ENCODE peak calls at places on chromosome 9, in nine cellular contexts. One of them, this sample, is unnamed. For H3K27me3, the result is how much of the 10 kb centered on the place peaks cover.

GRCh38 chr9:137411260-137411659 is 11.7 kb downstream of the EXD3 start:
- DNase-seq in IMR-90: no peak
- DNase-seq in right lobe of liver: no peak
- DNase-seq in PC-3: no peak
- DNase-seq in spleen: no peak
- DNase-seq in keratinocyte: no peak
- DNase-seq in lower lobe of right lung: no peak
- DNase-seq in CD4-positive, alpha-beta T cell: no peak
- DNase-seq in heart right ventricle: no peak
- DNase-seq in this sample: no peak

GRCh38 chr9:80004687-80005086 is 432.9 kb downstream of the TLE4 start:
- DNase-seq in heart right ventricle: no peak
- DNase-seq in PC-3: peak
- DNase-seq in spleen: no peak
- DNase-seq in IMR-90: no peak
- DNase-seq in lower lobe of right lung: no peak
- DNase-seq in CD4-positive, alpha-beta T cell: no peak
- DNase-seq in keratinocyte: no peak
- DNase-seq in right lobe of liver: no peak
- DNase-seq in this sample: no peak

GRCh38 chr9:95477441-95477840 is 39.3 kb downstream of the PTCH1 start:
- DNase-seq in keratinocyte: no peak
- DNase-seq in PC-3: no peak
- DNase-seq in lower lobe of right lung: no peak
- DNase-seq in spleen: no peak
- DNase-seq in heart right ventricle: no peak
- DNase-seq in right lobe of liver: no peak
- DNase-seq in IMR-90: no peak
- DNase-seq in CD4-positive, alpha-beta T cell: no peak
- DNase-seq in this sample: no peak

GRCh38 chr9:120935383-120935857 is 8.8 kb upstream of the TRAF1 start:
- DNase-seq in keratinocyte: peak
- DNase-seq in IMR-90: peak
- DNase-seq in heart right ventricle: peak
- DNase-seq in spleen: peak
- DNase-seq in right lobe of liver: peak
- DNase-seq in lower lobe of right lung: peak
- DNase-seq in CD4-positive, alpha-beta T cell: no peak
- DNase-seq in PC-3: peak
- DNase-seq in this sample: peak

GRCh38 chr9:22097712-22098111 is 88.6 kb upstream of the CDKN2B start:
- DNase-seq in CD4-positive, alpha-beta T cell: no peak
- DNase-seq in keratinocyte: no peak
- DNase-seq in lower lobe of right lung: no peak
- DNase-seq in PC-3: peak
- DNase-seq in IMR-90: peak
- DNase-seq in right lobe of liver: no peak
- DNase-seq in heart right ventricle: no peak
- DNase-seq in spleen: no peak
- DNase-seq in this sample: no peak

GRCh38 chr9:26308328-26308727 is 584.3 kb downstream of the CAAP1 start:
- DNase-seq in right lobe of liver: no peak
- DNase-seq in lower lobe of right lung: no peak
- DNase-seq in spleen: no peak
- DNase-seq in heart right ventricle: no peak
- DNase-seq in PC-3: no peak
- DNase-seq in keratinocyte: no peak
- DNase-seq in IMR-90: peak
- DNase-seq in CD4-positive, alpha-beta T cell: no peak
- DNase-seq in this sample: no peak

GRCh38 chr9:16726718-16727451 is 143.6 kb downstream of the BNC2 start:
- DNase-seq in right lobe of liver: peak
- DNase-seq in lower lobe of right lung: peak
- DNase-seq in IMR-90: peak
- DNase-seq in keratinocyte: no peak
- DNase-seq in heart right ventricle: peak
- DNase-seq in PC-3: peak
- DNase-seq in CD4-positive, alpha-beta T cell: no peak
- DNase-seq in spleen: peak
- DNase-seq in this sample: peak

GRCh38 chr9:14616188-14616982 is 76.8 kb downstream of the ZDHHC21 start:
- DNase-seq in CD4-positive, alpha-beta T cell: no peak
- DNase-seq in right lobe of liver: no peak
- DNase-seq in heart right ventricle: no peak
- DNase-seq in spleen: no peak
- DNase-seq in lower lobe of right lung: no peak
- DNase-seq in PC-3: peak
- DNase-seq in keratinocyte: no peak
- DNase-seq in IMR-90: peak
- DNase-seq in this sample: no peak

GRCh38 chr9:19373527-19373926 is 6.5 kb downstream of the RPS6 start:
- DNase-seq in PC-3: no peak
- DNase-seq in heart right ventricle: no peak
- DNase-seq in lower lobe of right lung: no peak
- DNase-seq in keratinocyte: no peak
- DNase-seq in spleen: no peak
- DNase-seq in IMR-90: no peak
- DNase-seq in CD4-positive, alpha-beta T cell: no peak
- DNase-seq in right lobe of liver: no peak
- DNase-seq in this sample: no peak

GRCh38 chr9:138022121-138022741 is 144.6 kb downstream of the CACNA1B start:
- DNase-seq in heart right ventricle: no peak
- DNase-seq in keratinocyte: no peak
- DNase-seq in CD4-positive, alpha-beta T cell: no peak
- DNase-seq in right lobe of liver: peak
- DNase-seq in IMR-90: no peak
- DNase-seq in spleen: peak
- DNase-seq in lower lobe of right lung: peak
- DNase-seq in PC-3: peak
- DNase-seq in this sample: peak

GRCh38 chr9:85142461-85143401 is 473.2 kb downstream of the NTRK2 start:
- DNase-seq in right lobe of liver: no peak
- DNase-seq in lower lobe of right lung: peak
- DNase-seq in PC-3: peak
- DNase-seq in heart right ventricle: peak
- DNase-seq in IMR-90: no peak
- DNase-seq in CD4-positive, alpha-beta T cell: no peak
- DNase-seq in spleen: no peak
- DNase-seq in keratinocyte: no peak
- DNase-seq in this sample: no peak

GRCh38 chr9:35907732-35908483 is 1.4 kb upstream of the SPAAR start:
- DNase-seq in PC-3: peak
- DNase-seq in keratinocyte: no peak
- DNase-seq in lower lobe of right lung: peak
- DNase-seq in IMR-90: peak
- DNase-seq in spleen: no peak
- DNase-seq in heart right ventricle: peak
- DNase-seq in CD4-positive, alpha-beta T cell: no peak
- DNase-seq in right lobe of liver: no peak
- DNase-seq in this sample: peak

GRCh38 chr9:72983512-72984021 is 30.7 kb upstream of the ALDH1A1 start:
- DNase-seq in heart right ventricle: no peak
- DNase-seq in CD4-positive, alpha-beta T cell: no peak
- DNase-seq in right lobe of liver: no peak
- DNase-seq in keratinocyte: no peak
- DNase-seq in lower lobe of right lung: no peak
- DNase-seq in PC-3: no peak
- DNase-seq in IMR-90: no peak
- DNase-seq in spleen: no peak
- DNase-seq in this sample: no peak

DNA sequence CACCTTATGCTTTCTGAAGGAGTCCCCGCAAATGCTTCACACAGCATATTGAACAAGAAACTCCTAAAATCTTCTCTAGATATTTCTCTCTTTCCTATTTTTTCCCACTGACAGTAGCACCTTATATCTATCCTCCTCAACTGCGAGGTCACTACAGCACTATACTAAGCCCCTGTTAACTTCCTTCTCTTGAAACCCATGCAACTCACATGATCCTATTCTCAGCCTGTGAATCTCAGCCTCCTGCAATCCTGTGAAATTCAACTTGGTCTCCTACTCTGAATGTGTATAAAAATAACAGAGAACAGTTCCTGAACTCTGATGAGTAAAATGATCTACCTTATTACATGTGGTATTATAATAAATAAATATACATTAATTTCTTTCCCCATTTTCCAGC is 6.1 kb upstream of the PLGRKT start:
- DNase-seq in right lobe of liver: no peak
- DNase-seq in CD4-positive, alpha-beta T cell: no peak
- DNase-seq in spleen: no peak
- DNase-seq in keratinocyte: no peak
- DNase-seq in PC-3: no peak
- DNase-seq in lower lobe of right lung: no peak
- DNase-seq in heart right ventricle: no peak
- DNase-seq in IMR-90: no peak
- DNase-seq in this sample: no peak
- H3K27me3 ChIP-seq in right lobe of liver: under half
- H3K27me3 ChIP-seq in CD4-positive, alpha-beta T cell: under half
- H3K27me3 ChIP-seq in spleen: under half
- H3K27me3 ChIP-seq in keratinocyte: under half
- H3K27me3 ChIP-seq in PC-3: under half
- H3K27me3 ChIP-seq in lower lobe of right lung: under half
- H3K27me3 ChIP-seq in heart right ventricle: under half
- H3K27me3 ChIP-seq in IMR-90: under half
- H3K27me3 ChIP-seq in this sample: under half

GRCh38 chr9:27527702-27528277 is 1.8 kb downstream of the MOB3B start:
- DNase-seq in right lobe of liver: no peak
- DNase-seq in PC-3: no peak
- DNase-seq in heart right ventricle: no peak
- DNase-seq in CD4-positive, alpha-beta T cell: no peak
- DNase-seq in keratinocyte: no peak
- DNase-seq in IMR-90: no peak
- DNase-seq in spleen: peak
- DNase-seq in lower lobe of right lung: no peak
- DNase-seq in this sample: no peak

GRCh38 chr9:27528278-27528885 is 1.2 kb downstream of the MOB3B start:
- DNase-seq in spleen: peak
- DNase-seq in IMR-90: peak
- DNase-seq in CD4-positive, alpha-beta T cell: peak
- DNase-seq in right lobe of liver: peak
- DNase-seq in PC-3: no peak
- DNase-seq in heart right ventricle: peak
- DNase-seq in keratinocyte: no peak
- DNase-seq in lower lobe of right lung: peak
- DNase-seq in this sample: peak

GRCh38 chr9:27530915-27531762 is 1.5 kb upstream of the MOB3B start:
- DNase-seq in IMR-90: no peak
- DNase-seq in keratinocyte: no peak
- DNase-seq in heart right ventricle: no peak
- DNase-seq in PC-3: no peak
- DNase-seq in spleen: no peak
- DNase-seq in right lobe of liver: no peak
- DNase-seq in CD4-positive, alpha-beta T cell: no peak
- DNase-seq in lower lobe of right lung: no peak
- DNase-seq in this sample: no peak

GRCh38 chr9:27529316-27530278 is at the start of gene MOB3B:
- DNase-seq in keratinocyte: no peak
- DNase-seq in CD4-positive, alpha-beta T cell: peak
- DNase-seq in right lobe of liver: peak
- DNase-seq in PC-3: peak
- DNase-seq in heart right ventricle: peak
- DNase-seq in spleen: peak
- DNase-seq in lower lobe of right lung: peak
- DNase-seq in IMR-90: peak
- DNase-seq in this sample: peak

GRCh38 chr9:27528886-27529315 is 713 bp downstream of the MOB3B start:
- DNase-seq in keratinocyte: no peak
- DNase-seq in IMR-90: no peak
- DNase-seq in lower lobe of right lung: peak
- DNase-seq in CD4-positive, alpha-beta T cell: no peak
- DNase-seq in spleen: peak
- DNase-seq in PC-3: no peak
- DNase-seq in right lobe of liver: peak
- DNase-seq in heart right ventricle: peak
- DNase-seq in this sample: peak
- H3K27me3 ChIP-seq in keratinocyte: under half
- H3K27me3 ChIP-seq in IMR-90: under half
- H3K27me3 ChIP-seq in lower lobe of right lung: under half
- H3K27me3 ChIP-seq in CD4-positive, alpha-beta T cell: under half
- H3K27me3 ChIP-seq in spleen: under half
- H3K27me3 ChIP-seq in PC-3: under half
- H3K27me3 ChIP-seq in right lobe of liver: under half
- H3K27me3 ChIP-seq in heart right ventricle: under half
- H3K27me3 ChIP-seq in this sample: under half

DNA sequence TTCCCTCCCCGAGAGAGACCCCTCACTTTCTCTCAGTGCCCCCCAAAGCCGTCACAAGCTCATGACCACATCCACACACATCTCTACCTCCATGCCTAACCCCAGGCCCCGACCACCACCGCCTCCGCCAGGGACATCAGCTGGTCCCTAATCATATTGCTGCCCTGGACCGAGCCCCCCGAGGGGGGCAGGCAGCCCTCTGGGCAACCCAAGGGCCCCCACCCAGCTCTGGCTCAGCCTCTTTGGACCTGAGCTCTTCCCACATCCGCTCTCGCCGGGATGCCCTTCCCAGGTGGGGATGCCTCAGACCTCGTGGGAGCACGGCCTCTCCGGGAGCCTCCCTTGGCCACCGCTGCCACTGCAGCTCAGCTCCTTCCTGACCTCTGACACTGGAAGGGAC is 18.5 kb downstream of the LHX3 start:
- DNase-seq in right lobe of liver: no peak
- DNase-seq in IMR-90: no peak
- DNase-seq in heart right ventricle: no peak
- DNase-seq in PC-3: no peak
- DNase-seq in CD4-positive, alpha-beta T cell: no peak
- DNase-seq in spleen: no peak
- DNase-seq in keratinocyte: no peak
- DNase-seq in lower lobe of right lung: no peak
- DNase-seq in this sample: no peak
- H3K27me3 ChIP-seq in right lobe of liver: under half
- H3K27me3 ChIP-seq in IMR-90: half or more
- H3K27me3 ChIP-seq in heart right ventricle: under half
- H3K27me3 ChIP-seq in PC-3: under half
- H3K27me3 ChIP-seq in CD4-positive, alpha-beta T cell: under half
- H3K27me3 ChIP-seq in spleen: half or more
- H3K27me3 ChIP-seq in keratinocyte: half or more
- H3K27me3 ChIP-seq in lower lobe of right lung: half or more
- H3K27me3 ChIP-seq in this sample: under half

DNA sequence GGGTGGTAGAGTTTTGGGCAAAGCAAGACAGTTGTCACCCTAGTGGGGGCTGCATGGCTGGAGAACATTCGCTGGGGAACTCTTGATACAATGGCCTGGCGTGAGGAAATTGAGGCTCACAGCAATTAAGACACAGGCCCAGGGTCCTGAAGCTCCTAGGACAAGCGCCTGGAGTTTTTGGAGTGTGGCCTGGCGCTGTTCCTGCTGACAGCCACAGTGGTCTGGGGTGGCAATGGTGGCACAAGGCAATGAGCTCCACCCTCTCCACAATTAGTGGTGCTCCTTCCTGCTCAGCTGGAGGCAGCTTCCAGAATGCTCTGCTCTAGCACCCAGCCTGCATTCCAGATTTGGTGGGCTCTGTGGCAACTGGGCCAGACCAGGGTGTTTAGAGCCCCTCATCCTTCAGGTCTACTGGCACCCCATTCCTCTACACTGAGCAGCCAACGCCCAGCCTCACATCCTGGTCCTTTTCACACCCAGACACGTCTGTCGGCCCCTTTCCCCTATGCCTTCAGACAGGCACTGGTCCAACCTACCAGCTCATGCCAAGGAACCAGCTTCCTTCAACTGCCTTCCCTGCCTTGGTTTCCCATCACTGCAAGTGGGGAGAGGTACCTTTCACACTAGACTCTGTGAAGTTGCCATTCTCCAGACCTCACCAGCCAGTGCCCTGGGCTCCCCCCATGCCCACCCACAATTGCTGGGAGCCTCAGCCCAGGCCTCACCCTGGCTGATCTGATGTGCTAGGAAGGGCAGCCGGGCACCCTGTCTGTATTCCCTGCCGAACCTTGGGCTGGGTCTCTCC is 138.1 kb upstream of the COL5A1 start:
- DNase-seq in right lobe of liver: peak
- DNase-seq in PC-3: no peak
- DNase-seq in lower lobe of right lung: no peak
- DNase-seq in CD4-positive, alpha-beta T cell: no peak
- DNase-seq in heart right ventricle: no peak
- DNase-seq in keratinocyte: no peak
- DNase-seq in spleen: no peak
- DNase-seq in IMR-90: no peak
- DNase-seq in this sample: no peak
- H3K27me3 ChIP-seq in right lobe of liver: under half
- H3K27me3 ChIP-seq in PC-3: under half
- H3K27me3 ChIP-seq in lower lobe of right lung: under half
- H3K27me3 ChIP-seq in CD4-positive, alpha-beta T cell: under half
- H3K27me3 ChIP-seq in heart right ventricle: under half
- H3K27me3 ChIP-seq in keratinocyte: under half
- H3K27me3 ChIP-seq in spleen: under half
- H3K27me3 ChIP-seq in IMR-90: under half
- H3K27me3 ChIP-seq in this sample: under half